ENCODE peak calls at places on chromosomes 4 and X, in ten cellular contexts. N, B, T, R, F, E, Q, J, X and K are unnamed samples.
A peak's percentile ranks its signal among the peaks of the same experiment; 100 is the strongest.

GRCh38 chrX:105210258-105210657 is 10.2 kb downstream of the TEX13A start:
- DNase-seq in N (no peak), B (no peak), T (no peak), R (no peak), F (no peak), E (no peak), Q (peak; percentile 6), J (no peak), X (no peak), K (no peak)

GRCh38 chr4:149605601-149606378 is 209.9 kb downstream of the IQCM start:
- DNase-seq in N (no peak), B (no peak), T (no peak), R (peak; percentile 76), F (peak; percentile 23), E (no peak), Q (peak; percentile 12), J (no peak), X (no peak), K (no peak)

GRCh38 chrX:6849711-6850415 is 297.6 kb upstream of the STS start:
- DNase-seq in N (no peak), B (no peak), T (no peak), R (peak; percentile 0), F (no peak), E (no peak), Q (no peak), J (no peak), X (no peak), K (no peak)

GRCh38 chr4:85402371-85402770 is 72.6 kb upstream of the ARHGAP24 start:
- DNase-seq in N (no peak), B (no peak), T (no peak), R (peak; percentile 70), F (peak; percentile 94), E (no peak), Q (no peak), J (no peak), X (no peak), K (no peak)

GRCh38 chr4:175273995-175274753 is 356.0 kb downstream of the ADAM29 start:
- DNase-seq in N (no peak), B (no peak), T (no peak), R (peak; percentile 7), F (peak; percentile 20), E (no peak), Q (no peak), J (no peak), X (no peak), K (no peak)

GRCh38 chrX:14243823-14244222 is 214.1 kb upstream of the GEMIN8 start:
- DNase-seq in N (no peak), B (no peak), T (no peak), R (no peak), F (no peak), E (no peak), Q (peak; percentile 72), J (no peak), X (no peak), K (no peak)

GRCh38 chrX:29478336-29479069 is 736.9 kb upstream of the MAGEB2 start:
- DNase-seq in N (no peak), B (no peak), T (peak; percentile 23), R (peak; percentile 43), F (peak; percentile 48), E (no peak), Q (peak; percentile 60), J (peak; percentile 57), X (peak; percentile 24), K (no peak)

GRCh38 chr4:176340871-176341685 is 21.3 kb downstream of the SPCS3 start:
- DNase-seq in N (no peak), B (no peak), T (peak; percentile 13), R (peak; percentile 50), F (peak; percentile 78), E (no peak), Q (peak; percentile 57), J (peak; percentile 42), X (peak; percentile 69), K (no peak)

GRCh38 chr4:166198516-166198915 is 325.5 kb downstream of the TLL1 start:
- DNase-seq in N (no peak), B (no peak), T (no peak), R (no peak), F (no peak), E (no peak), Q (peak; percentile 34), J (no peak), X (no peak), K (no peak)

GRCh38 chr4:6693274-6694176 is at the start of gene S100P:
- DNase-seq in N (no peak), B (no peak), T (no peak), R (peak; percentile 50), F (no peak), E (no peak), Q (no peak), J (no peak), X (no peak), K (no peak)

GRCh38 chr4:126916626-126917140 is 716.1 kb upstream of the INTU start:
- DNase-seq in N (no peak), B (no peak), T (no peak), R (peak; percentile 26), F (peak; percentile 65), E (no peak), Q (no peak), J (no peak), X (no peak), K (no peak)

GRCh38 chrX:41118156-41118555 is 32.9 kb downstream of the USP9X start:
- DNase-seq in N (no peak), B (no peak), T (no peak), R (no peak), F (no peak), E (no peak), Q (no peak), J (no peak), X (no peak), K (no peak)

GRCh38 chr4:150501019-150501727 is 80.8 kb upstream of the MAB21L2 start:
- DNase-seq in N (no peak), B (no peak), T (no peak), R (peak; percentile 88), F (peak; percentile 89), E (no peak), Q (no peak), J (no peak), X (no peak), K (no peak)

GRCh38 chrX:51860679-51861078 is 32.7 kb upstream of the MAGED1 start:
- DNase-seq in N (no peak), B (no peak), T (peak; percentile 1), R (peak; percentile 48), F (peak; percentile 60), E (no peak), Q (peak; percentile 65), J (peak; percentile 5), X (peak; percentile 22), K (no peak)

GRCh38 chrX:68648960-68649359 is 1.5 kb downstream of the STARD8 start:
- DNase-seq in N (no peak), B (no peak), T (no peak), R (no peak), F (peak; percentile 23), E (no peak), Q (peak; percentile 77), J (no peak), X (no peak), K (no peak)

GRCh38 chr4:102566426-102566825 is 65.3 kb downstream of the NFKB1 start:
- DNase-seq in N (no peak), B (no peak), T (no peak), R (no peak), F (no peak), E (no peak), Q (no peak), J (no peak), X (no peak), K (no peak)
- TF ChIP-seq CTCF in N (no peak), B (no peak), T (no peak), R (no peak), F (no peak), E (no peak), Q (no peak), J (no peak), X (no peak), K (no peak)

DNA sequence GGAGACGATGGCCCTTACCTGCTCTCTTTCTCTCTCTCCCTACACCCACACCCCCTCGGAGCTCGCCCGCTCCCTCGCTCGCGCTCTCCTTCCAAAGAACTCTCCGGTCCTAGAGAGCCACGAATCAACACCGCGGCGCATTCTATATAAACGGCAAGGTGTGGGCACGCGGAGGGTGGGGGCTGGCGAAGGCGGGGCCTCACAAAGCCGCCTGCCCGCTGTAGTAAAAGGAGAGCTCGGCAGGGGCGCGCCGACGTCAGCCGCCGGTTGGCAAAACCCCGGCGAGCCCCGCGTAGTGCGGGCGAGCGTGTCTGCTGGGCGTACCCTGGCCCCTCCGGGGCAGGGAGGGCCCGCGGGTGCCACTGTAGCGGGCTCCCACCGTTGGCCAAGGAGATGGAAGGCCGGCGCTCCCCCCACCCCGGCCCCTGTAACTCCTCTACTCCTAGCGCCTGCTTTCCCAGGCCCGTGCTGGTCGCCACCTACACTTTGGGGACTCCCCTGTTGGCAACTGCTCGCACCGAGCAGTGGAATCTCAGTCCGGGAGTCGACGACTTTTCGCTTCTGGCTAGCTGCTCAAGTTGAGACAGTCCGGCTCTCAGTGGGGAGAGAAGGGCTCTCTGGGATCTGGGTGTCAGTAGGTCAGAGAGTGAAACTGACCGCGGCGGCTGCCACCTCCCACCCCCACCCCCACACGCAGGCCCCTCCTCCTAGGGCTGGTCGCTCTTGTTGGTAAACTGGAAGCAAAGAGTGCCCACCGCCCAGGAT is 325.5 kb upstream of the F9 start:
- DNase-seq in N (peak; percentile 20), B (peak; percentile 58), T (peak; percentile 67), R (peak; percentile 34), F (no peak), E (peak; percentile 10), Q (peak; percentile 69), J (peak; percentile 20), X (no peak), K (peak; percentile 70)
- TF ChIP-seq CTCF in N (no peak), B (no peak), T (peak; percentile 35), R (no peak), F (no peak), E (no peak), Q (no peak), J (no peak), X (peak; percentile 0), K (no peak)

DNA sequence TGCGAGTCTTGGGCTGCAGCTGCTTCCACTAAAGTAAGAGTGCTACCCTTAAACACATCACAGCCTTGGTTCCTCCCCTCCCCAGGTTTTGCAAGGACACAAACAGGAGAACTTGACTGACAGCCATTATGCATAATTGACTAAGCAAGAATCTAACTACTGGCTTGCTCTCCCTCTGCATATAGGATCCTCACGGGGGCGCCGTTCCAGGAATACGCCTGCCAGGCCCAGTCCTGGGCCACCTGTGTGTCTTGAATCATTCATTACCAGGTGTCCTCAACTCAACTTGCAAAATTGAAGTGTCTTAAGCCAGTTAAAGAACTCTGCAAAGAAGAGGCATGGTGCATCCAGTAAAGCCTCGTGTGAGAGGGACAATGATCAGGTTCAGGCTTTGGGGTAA is 273.3 kb upstream of the HS3ST1 start:
- DNase-seq in N (no peak), B (no peak), T (no peak), R (no peak), F (no peak), E (no peak), Q (peak; percentile 45), J (no peak), X (no peak), K (no peak)
- TF ChIP-seq CTCF in N (no peak), B (no peak), T (no peak), R (no peak), F (no peak), E (no peak), Q (peak; percentile 54), J (no peak), X (no peak), K (no peak)

DNA sequence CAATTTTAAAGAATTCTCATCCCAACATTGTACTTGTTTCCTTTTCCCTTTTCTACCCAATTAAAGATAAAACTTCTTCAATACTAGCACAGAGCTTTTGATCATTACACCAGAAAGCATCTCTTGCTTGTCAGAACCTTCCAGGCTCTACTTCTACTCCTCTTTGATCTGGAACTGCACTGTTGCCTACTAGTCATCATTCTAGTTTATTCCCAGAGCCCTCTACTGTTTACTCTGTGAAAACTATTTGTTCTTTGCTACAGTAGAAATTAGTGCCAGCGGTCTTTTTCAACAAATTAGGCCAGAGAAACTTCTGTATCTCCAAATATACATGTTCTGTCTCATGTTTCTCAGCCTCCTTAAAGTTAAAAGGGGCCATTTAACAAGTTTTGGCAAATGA is 46.8 kb upstream of the TMPRSS11F start:
- DNase-seq in N (no peak), B (no peak), T (no peak), R (peak; percentile 24), F (peak; percentile 3), E (no peak), Q (no peak), J (no peak), X (no peak), K (no peak)
- TF ChIP-seq CTCF in N (no peak), B (no peak), T (no peak), R (no peak), F (no peak), E (no peak), Q (peak; percentile 22), J (no peak), X (no peak), K (no peak)